ENCODE peak calls at places on chromosome 11, in nine cellular contexts. D is neural progenitor cell; S is AG04449; X is LNCaP clone FGC; H is colonic mucosa; G is fibroblast of mammary gland; P is fibroblast of lung; N is CD4-positive, alpha-beta T cell; A is coronary artery. O is an unnamed sample.

GRCh38 chr11:2212411-2213251 is 41.0 kb upstream of the TH start:
- DNase-seq in D (no peak), S (no peak), X (no peak), H (peak), G (no peak), P (no peak), N (no peak), A (peak), O (peak)

GRCh38 chr11:70751142-70751734 is 352.9 kb downstream of the CTTN start:
- DNase-seq in D (no peak), S (no peak), X (no peak), H (no peak), G (no peak), P (no peak), N (no peak), A (no peak), O (no peak)

GRCh38 chr11:32884770-32885384 is 7.7 kb upstream of the QSER1 start:
- DNase-seq in D (no peak), S (no peak), X (no peak), H (no peak), G (peak), P (peak), N (no peak), A (no peak), O (no peak)

GRCh38 chr11:87038235-87038960 is 664 bp downstream of the TMEM135 start:
- DNase-seq in D (no peak), S (no peak), X (no peak), H (no peak), G (no peak), P (peak), N (no peak), A (no peak), O (no peak)

GRCh38 chr11:75031224-75031753 is 42.6 kb downstream of the NEU3 start:
- DNase-seq in D (no peak), S (peak), X (no peak), H (no peak), G (peak), P (peak), N (no peak), A (no peak), O (no peak)

GRCh38 chr11:121467965-121468364 is 15.2 kb upstream of the SORL1-AS1 start:
- DNase-seq in D (no peak), S (no peak), X (no peak), H (no peak), G (no peak), P (no peak), N (peak), A (no peak), O (no peak)

GRCh38 chr11:133522344-133522743 is 10.0 kb downstream of the OPCML start:
- DNase-seq in D (no peak), S (no peak), X (no peak), H (no peak), G (no peak), P (no peak), N (no peak), A (no peak), O (no peak)

GRCh38 chr11:3043315-3043871 is 13.8 kb downstream of the CARS1 start:
- DNase-seq in D (no peak), S (no peak), X (no peak), H (no peak), G (peak), P (peak), N (no peak), A (peak), O (no peak)

GRCh38 chr11:61111786-61112517 is 9.7 kb downstream of the CD5 start:
- DNase-seq in D (no peak), S (no peak), X (no peak), H (no peak), G (no peak), P (no peak), N (peak), A (no peak), O (no peak)

GRCh38 chr11:86799680-86800075 is 664 bp upstream of the PRSS23 start:
- DNase-seq in D (peak), S (no peak), X (no peak), H (peak), G (no peak), P (no peak), N (no peak), A (no peak), O (no peak)

GRCh38 chr11:75223954-75224643 is 16.5 kb upstream of the TPBGL start:
- DNase-seq in D (no peak), S (no peak), X (no peak), H (no peak), G (no peak), P (no peak), N (no peak), A (no peak), O (no peak)

GRCh38 chr11:90747057-90747456 is 524.2 kb upstream of the CHORDC1 start:
- DNase-seq in D (no peak), S (no peak), X (no peak), H (no peak), G (no peak), P (peak), N (no peak), A (no peak), O (no peak)

GRCh38 chr11:119977584-119977860 is 160.4 kb downstream of the TRIM29 start:
- DNase-seq in D (no peak), S (no peak), X (no peak), H (no peak), G (no peak), P (no peak), N (no peak), A (no peak), O (no peak)

GRCh38 chr11:122105009-122105828 is 10.8 kb downstream of the BLID start:
- DNase-seq in D (peak), S (no peak), X (no peak), H (no peak), G (no peak), P (no peak), N (no peak), A (no peak), O (no peak)

GRCh38 chr11:121236115-121237001 is 56.2 kb upstream of the SC5D start:
- DNase-seq in D (peak), S (no peak), X (no peak), H (no peak), G (no peak), P (no peak), N (no peak), A (no peak), O (no peak)

GRCh38 chr11:36540998-36541397 is 26.8 kb upstream of the RAG1 start:
- DNase-seq in D (peak), S (no peak), X (peak), H (peak), G (peak), P (peak), N (no peak), A (no peak), O (no peak)

GRCh38 chr11:122746050-122746478 is 90.5 kb downstream of the UBASH3B start:
- DNase-seq in D (no peak), S (no peak), X (no peak), H (no peak), G (no peak), P (no peak), N (peak), A (no peak), O (no peak)

GRCh38 chr11:101453682-101454081 is 130.1 kb downstream of the TRPC6 start:
- DNase-seq in D (no peak), S (no peak), X (no peak), H (no peak), G (peak), P (no peak), N (no peak), A (no peak), O (no peak)

GRCh38 chr11:88886796-88887195 is 179.0 kb downstream of the GRM5 start:
- DNase-seq in D (peak), S (no peak), X (peak), H (peak), G (peak), P (peak), N (peak), A (no peak), O (no peak)

GRCh38 chr11:99370557-99371200 is 349.9 kb downstream of the CNTN5 start:
- DNase-seq in D (peak), S (peak), X (no peak), H (no peak), G (peak), P (peak), N (no peak), A (no peak), O (no peak)

GRCh38 chr11:35121326-35121865 is 17.6 kb upstream of the CD44 start:
- DNase-seq in D (no peak), S (no peak), X (no peak), H (no peak), G (no peak), P (no peak), N (no peak), A (no peak), O (no peak)

GRCh38 chr11:34890812-34891211 is 25.4 kb downstream of the APIP start:
- DNase-seq in D (peak), S (no peak), X (peak), H (no peak), G (peak), P (peak), N (no peak), A (no peak), O (no peak)

GRCh38 chr11:1832181-1832988 is 2.4 kb upstream of the SYT8 start:
- DNase-seq in D (peak), S (no peak), X (no peak), H (peak), G (no peak), P (peak), N (peak), A (no peak), O (peak)

GRCh38 chr11:12276356-12276755 is 101.0 kb upstream of the PARVA start:
- DNase-seq in D (no peak), S (no peak), X (no peak), H (no peak), G (no peak), P (no peak), N (no peak), A (peak), O (no peak)

GRCh38 chr11:42462558-42463310 is 849.1 kb upstream of the API5 start:
- DNase-seq in D (no peak), S (peak), X (no peak), H (no peak), G (peak), P (no peak), N (no peak), A (no peak), O (no peak)

GRCh38 chr11:118051136-118051610 is 25.7 kb upstream of the TMPRSS4 start:
- DNase-seq in D (no peak), S (no peak), X (no peak), H (no peak), G (no peak), P (no peak), N (no peak), A (peak), O (no peak)

GRCh38 chr11:70226967-70227366 is 23.9 kb downstream of the FADD start:
- DNase-seq in D (peak), S (no peak), X (no peak), H (no peak), G (no peak), P (no peak), N (no peak), A (no peak), O (no peak)

GRCh38 chr11:94417386-94417987 is 16.3 kb upstream of the GPR83 start:
- DNase-seq in D (peak), S (peak), X (peak), H (no peak), G (peak), P (peak), N (no peak), A (no peak), O (no peak)

GRCh38 chr11:98495016-98495415 is 525.7 kb upstream of the CNTN5 start:
- DNase-seq in D (no peak), S (no peak), X (no peak), H (no peak), G (no peak), P (no peak), N (no peak), A (no peak), O (no peak)

GRCh38 chr11:36234825-36235224 is 54.4 kb downstream of the COMMD9 start:
- DNase-seq in D (no peak), S (no peak), X (no peak), H (no peak), G (no peak), P (no peak), N (no peak), A (no peak), O (no peak)

GRCh38 chr11:102940714-102941588 is 14.6 kb downstream of the MMP13 start:
- DNase-seq in D (peak), S (no peak), X (peak), H (peak), G (peak), P (peak), N (peak), A (no peak), O (peak)

GRCh38 chr11:697811-698311 is 2.2 kb downstream of the TMEM80 start:
- DNase-seq in D (no peak), S (no peak), X (no peak), H (no peak), G (peak), P (no peak), N (no peak), A (no peak), O (no peak)

GRCh38 chr11:114059278-114059983 is at the start of gene ZBTB16:
- DNase-seq in D (peak), S (no peak), X (peak), H (peak), G (peak), P (peak), N (peak), A (peak), O (peak)

GRCh38 chr11:2539761-2540520 is 95.1 kb downstream of the KCNQ1 start:
- DNase-seq in D (peak), S (no peak), X (no peak), H (no peak), G (no peak), P (no peak), N (no peak), A (peak), O (no peak)

GRCh38 chr11:117072517-117073218 is 25.6 kb downstream of the SIK3 start:
- DNase-seq in D (no peak), S (peak), X (no peak), H (no peak), G (peak), P (peak), N (no peak), A (no peak), O (no peak)

GRCh38 chr11:2077061-2077802 is 62.0 kb downstream of the IGF2 start:
- DNase-seq in D (no peak), S (no peak), X (peak), H (no peak), G (peak), P (peak), N (no peak), A (no peak), O (no peak)

GRCh38 chr11:131692151-131692550 is 321.7 kb downstream of the NTM start:
- DNase-seq in D (no peak), S (no peak), X (no peak), H (no peak), G (no peak), P (no peak), N (no peak), A (no peak), O (no peak)

GRCh38 chr11:106789406-106789805 is 228.9 kb downstream of the GUCY1A2 start:
- DNase-seq in D (no peak), S (no peak), X (no peak), H (no peak), G (no peak), P (no peak), N (no peak), A (no peak), O (no peak)

GRCh38 chr11:60972182-60973030 is 926 bp downstream of the CD6 start:
- DNase-seq in D (no peak), S (no peak), X (no peak), H (no peak), G (no peak), P (no peak), N (peak), A (no peak), O (no peak)

DNA sequence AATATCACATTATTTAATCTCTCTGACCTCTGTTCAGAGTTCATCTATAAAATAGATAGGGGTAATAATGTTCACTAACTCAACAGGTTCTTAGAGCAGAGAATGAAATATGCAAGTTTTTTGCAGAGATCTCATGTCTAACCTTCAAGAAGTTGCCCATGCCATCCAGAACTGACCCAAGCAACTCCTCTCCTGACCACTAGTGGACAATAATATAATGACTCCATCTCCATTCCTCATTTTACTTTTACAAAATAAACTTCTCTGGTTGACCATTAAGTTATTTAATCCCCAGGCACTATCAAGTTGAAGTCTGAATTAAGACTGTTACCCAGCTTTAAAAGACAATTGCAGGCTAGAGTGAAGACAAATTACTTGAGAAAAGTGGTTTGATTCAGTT is 382.6 kb downstream of the KCNA4 start:
- DNase-seq in D (peak), S (no peak), X (no peak), H (no peak), G (no peak), P (no peak), N (no peak), A (no peak), O (no peak)
- TF ChIP-seq CTCF in D (peak), S (no peak), X (peak), H (no peak), G (peak), P (no peak), N (no peak), A (no peak), O (peak)

GRCh38 chr11:18927550-18928322 is 11.5 kb downstream of the MRGPRX1 start:
- DNase-seq in D (no peak), S (no peak), X (no peak), H (no peak), G (no peak), P (no peak), N (no peak), A (no peak), O (no peak)
- TF ChIP-seq CTCF in D (no peak), S (no peak), X (no peak), H (no peak), G (no peak), P (no peak), N (no peak), A (no peak), O (no peak)

GRCh38 chr11:64098318-64098831 is 62.6 kb downstream of the FLRT1 start:
- DNase-seq in D (no peak), S (no peak), X (no peak), H (no peak), G (no peak), P (no peak), N (no peak), A (no peak), O (no peak)
- TF ChIP-seq CTCF in D (no peak), S (no peak), X (no peak), H (no peak), G (no peak), P (no peak), N (no peak), A (no peak), O (no peak)

GRCh38 chr11:79062814-79063762 is 377.7 kb downstream of the TENM4 start:
- DNase-seq in D (peak), S (no peak), X (peak), H (no peak), G (peak), P (no peak), N (no peak), A (no peak), O (no peak)
- TF ChIP-seq CTCF in D (peak), S (peak), X (peak), H (no peak), G (peak), P (peak), N (no peak), A (no peak), O (peak)

GRCh38 chr11:67528376-67528775 is 5.1 kb upstream of the CABP2 start:
- DNase-seq in D (no peak), S (no peak), X (no peak), H (no peak), G (no peak), P (no peak), N (no peak), A (no peak), O (no peak)
- TF ChIP-seq CTCF in D (no peak), S (no peak), X (no peak), H (no peak), G (no peak), P (no peak), N (no peak), A (no peak), O (no peak)

DNA sequence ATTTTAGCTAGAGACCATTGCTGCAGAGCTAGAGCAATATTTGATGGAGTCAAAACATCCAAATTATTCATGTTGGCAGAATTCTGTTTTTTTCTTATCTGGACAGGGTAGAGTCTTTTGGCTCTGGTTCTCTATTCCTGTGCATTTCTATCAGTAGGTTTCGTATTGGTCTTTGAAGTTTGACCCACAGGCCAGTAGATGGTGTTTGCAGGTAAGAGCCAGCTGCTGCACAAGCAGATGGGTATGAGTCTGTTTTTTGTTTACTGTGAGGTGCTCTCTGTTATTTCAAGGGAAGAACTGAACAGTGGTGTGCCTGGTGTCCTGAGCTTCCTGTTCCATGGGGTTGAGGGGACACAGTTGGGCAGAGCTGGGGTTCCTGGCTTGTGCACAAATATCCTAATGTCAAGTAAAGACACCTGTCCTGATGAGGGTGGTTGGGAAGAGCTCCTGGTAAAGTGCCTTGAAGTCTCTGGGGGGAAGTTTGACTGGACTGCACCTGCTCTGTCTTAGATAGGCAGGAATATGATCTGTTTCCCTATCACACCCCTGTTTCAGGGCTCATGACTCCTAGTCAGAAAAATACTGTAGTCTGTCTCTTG is 34.0 kb upstream of the SLC22A25 start:
- DNase-seq in D (no peak), S (no peak), X (no peak), H (no peak), G (no peak), P (no peak), N (no peak), A (no peak), O (no peak)
- TF ChIP-seq CTCF in D (no peak), S (no peak), X (peak), H (no peak), G (no peak), P (no peak), N (no peak), A (no peak), O (no peak)

GRCh38 chr11:72598466-72598865 is 75.8 kb downstream of the PDE2A start:
- DNase-seq in D (no peak), S (no peak), X (no peak), H (no peak), G (no peak), P (no peak), N (no peak), A (no peak), O (no peak)

GRCh38 chr11:72602250-72602904 is 71.8 kb downstream of the PDE2A start:
- DNase-seq in D (no peak), S (no peak), X (no peak), H (no peak), G (no peak), P (no peak), N (no peak), A (no peak), O (no peak)

GRCh38 chr11:72600557-72600956 is 73.7 kb downstream of the PDE2A start:
- DNase-seq in D (no peak), S (no peak), X (no peak), H (no peak), G (no peak), P (no peak), N (no peak), A (no peak), O (no peak)

GRCh38 chr11:72599325-72600117 is 74.7 kb downstream of the PDE2A start:
- DNase-seq in D (no peak), S (no peak), X (no peak), H (no peak), G (no peak), P (no peak), N (no peak), A (no peak), O (no peak)

DNA sequence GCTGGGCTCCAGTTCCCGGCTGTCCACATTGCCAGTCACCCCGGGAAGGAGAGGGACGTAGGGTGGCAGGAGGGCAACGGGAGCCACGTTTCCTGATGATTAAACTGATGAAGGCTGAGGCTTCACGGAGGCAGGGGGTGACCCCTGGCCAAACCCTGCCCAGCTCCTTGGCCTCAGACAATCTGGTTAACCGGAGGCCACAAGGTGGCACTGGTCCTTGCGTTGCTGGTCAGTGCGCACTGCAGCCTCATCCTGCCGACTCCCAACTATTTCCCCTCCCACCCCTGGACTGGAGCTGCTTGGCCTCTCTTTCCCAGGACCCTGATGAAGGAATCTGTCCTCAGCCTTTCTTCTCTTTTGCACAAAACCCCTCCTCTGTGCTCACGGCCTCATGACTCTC is 75.3 kb downstream of the PDE2A start:
- DNase-seq in D (peak), S (no peak), X (no peak), H (peak), G (peak), P (peak), N (no peak), A (no peak), O (peak)
- TF ChIP-seq CTCF in D (peak), S (peak), X (peak), H (no peak), G (peak), P (peak), N (no peak), A (no peak), O (peak)

O was measured in progenitor cell of endocrine pancreas.